ENCODE peak calls at places on chromosomes 2 and 18, in nine cellular contexts. P, W, D, G, I, Y, X, A and T are unnamed samples.

GRCh38 chr2:5691659-5692529 is at the start of gene SOX11:
- DNase-seq in P (no peak), W (no peak), D (peak), G (no peak), I (no peak), Y (no peak), X (no peak), A (peak), T (no peak)

GRCh38 chr2:130825231-130825971 is 11.3 kb upstream of the ARHGEF4 start:
- DNase-seq in P (no peak), W (no peak), D (no peak), G (no peak), I (no peak), Y (no peak), X (no peak), A (no peak), T (no peak)

GRCh38 chr2:20138696-20139095 is 86.2 kb downstream of the SDC1 start:
- DNase-seq in P (no peak), W (no peak), D (no peak), G (no peak), I (no peak), Y (no peak), X (no peak), A (no peak), T (no peak)

GRCh38 chr2:202096736-202097135 is 23.7 kb downstream of the KIAA2012 start:
- DNase-seq in P (no peak), W (no peak), D (no peak), G (no peak), I (no peak), Y (no peak), X (no peak), A (no peak), T (no peak)

GRCh38 chr2:152617464-152618187 is 99.6 kb downstream of the PRPF40A start:
- DNase-seq in P (no peak), W (no peak), D (no peak), G (no peak), I (no peak), Y (no peak), X (no peak), A (no peak), T (no peak)

GRCh38 chr2:99571609-99572344 is 82.0 kb upstream of the REV1 start:
- DNase-seq in P (no peak), W (no peak), D (no peak), G (no peak), I (no peak), Y (no peak), X (no peak), A (no peak), T (no peak)

GRCh38 chr2:110670826-110671225 is 7.0 kb downstream of the BUB1 start:
- DNase-seq in P (no peak), W (no peak), D (no peak), G (no peak), I (no peak), Y (no peak), X (no peak), A (no peak), T (no peak)

GRCh38 chr2:20333738-20334137 is 16.9 kb downstream of the PUM2 start:
- DNase-seq in P (no peak), W (no peak), D (no peak), G (no peak), I (no peak), Y (no peak), X (no peak), A (no peak), T (no peak)

GRCh38 chr2:68646303-68646702 is 2.9 kb downstream of the PROKR1 start:
- DNase-seq in P (no peak), W (no peak), D (no peak), G (no peak), I (no peak), Y (no peak), X (peak), A (no peak), T (no peak)

GRCh38 chr18:59835656-59836379 is 64.0 kb upstream of the PMAIP1 start:
- DNase-seq in P (no peak), W (no peak), D (no peak), G (no peak), I (no peak), Y (no peak), X (no peak), A (no peak), T (no peak)

GRCh38 chr2:174595415-174595814 is 2.2 kb downstream of the WIPF1 start:
- DNase-seq in P (no peak), W (no peak), D (no peak), G (no peak), I (no peak), Y (no peak), X (no peak), A (no peak), T (no peak)

GRCh38 chr2:929011-929735 is 21.5 kb upstream of the SNTG2 start:
- DNase-seq in P (no peak), W (no peak), D (no peak), G (no peak), I (no peak), Y (no peak), X (no peak), A (no peak), T (no peak)

GRCh38 chr2:202848813-202849212 is 22.8 kb downstream of the ICA1L start:
- DNase-seq in P (peak), W (no peak), D (peak), G (no peak), I (no peak), Y (no peak), X (no peak), A (no peak), T (no peak)

GRCh38 chr2:176585291-176585690 is 316.0 kb downstream of the MTX2 start:
- DNase-seq in P (no peak), W (no peak), D (no peak), G (no peak), I (no peak), Y (no peak), X (no peak), A (no peak), T (no peak)

GRCh38 chr2:122421777-122422176 is 666.3 kb downstream of the TSN start:
- DNase-seq in P (no peak), W (no peak), D (no peak), G (no peak), I (no peak), Y (no peak), X (no peak), A (no peak), T (no peak)

GRCh38 chr2:769771-770170 is 92.6 kb upstream of the TMEM18 start:
- DNase-seq in P (no peak), W (no peak), D (no peak), G (no peak), I (no peak), Y (no peak), X (no peak), A (no peak), T (no peak)

GRCh38 chr18:10776493-10776892 is 250.7 kb downstream of the NAPG start:
- DNase-seq in P (no peak), W (no peak), D (no peak), G (peak), I (no peak), Y (no peak), X (no peak), A (no peak), T (no peak)

GRCh38 chr2:168311265-168311925 is 64.0 kb upstream of the STK39 start:
- DNase-seq in P (no peak), W (no peak), D (no peak), G (no peak), I (no peak), Y (no peak), X (no peak), A (no peak), T (no peak)

GRCh38 chr2:7621018-7621814 is 704.0 kb downstream of the RNF144A start:
- DNase-seq in P (no peak), W (no peak), D (no peak), G (no peak), I (no peak), Y (no peak), X (no peak), A (no peak), T (no peak)

GRCh38 chr2:227888289-227888688 is 16.9 kb downstream of the DAW1 start:
- DNase-seq in P (peak), W (no peak), D (no peak), G (no peak), I (no peak), Y (peak), X (no peak), A (peak), T (peak)

GRCh38 chr2:215528555-215528954 is 92.7 kb upstream of the FN1 start:
- DNase-seq in P (no peak), W (no peak), D (peak), G (no peak), I (no peak), Y (no peak), X (peak), A (no peak), T (peak)

GRCh38 chr2:235027558-235028214 is 75.9 kb downstream of the SH3BP4 start:
- DNase-seq in P (peak), W (no peak), D (no peak), G (no peak), I (no peak), Y (peak), X (no peak), A (peak), T (peak)

GRCh38 chr2:239222346-239223028 is 178.3 kb downstream of the HDAC4 start:
- DNase-seq in P (peak), W (peak), D (no peak), G (peak), I (no peak), Y (no peak), X (no peak), A (no peak), T (no peak)

GRCh38 chr2:112482309-112483046 is 522 bp downstream of the TTL start:
- DNase-seq in P (peak), W (no peak), D (peak), G (no peak), I (peak), Y (peak), X (peak), A (peak), T (peak)

GRCh38 chr2:128438091-128438490 is 119.4 kb upstream of the HS6ST1 start:
- DNase-seq in P (peak), W (peak), D (no peak), G (no peak), I (no peak), Y (no peak), X (no peak), A (peak), T (no peak)

GRCh38 chr2:164839914-164840457 is 1.6 kb downstream of the COBLL1 start:
- DNase-seq in P (no peak), W (no peak), D (no peak), G (no peak), I (no peak), Y (no peak), X (peak), A (no peak), T (no peak)

GRCh38 chr2:164840458-164840929 is 1.1 kb downstream of the COBLL1 start:
- DNase-seq in P (peak), W (peak), D (peak), G (no peak), I (no peak), Y (peak), X (peak), A (peak), T (no peak)

GRCh38 chr2:164842624-164842966 is 972 bp upstream of the COBLL1 start:
- DNase-seq in P (no peak), W (no peak), D (no peak), G (no peak), I (no peak), Y (no peak), X (no peak), A (no peak), T (no peak)

GRCh38 chr2:164841719-164842623 is at the start of gene COBLL1:
- DNase-seq in P (peak), W (peak), D (peak), G (peak), I (peak), Y (peak), X (peak), A (peak), T (peak)

GRCh38 chr2:164840930-164841718 is 499 bp downstream of the COBLL1 start:
- DNase-seq in P (peak), W (peak), D (peak), G (peak), I (peak), Y (peak), X (peak), A (peak), T (peak)
- TF ChIP-seq POLR2A in P (no peak), W (no peak), D (no peak), G (no peak), I (no peak), Y (peak), X (peak), A (no peak), T (no peak)

GRCh38 chr2:200509608-200510433 is at the start of gene KCTD18:
- DNase-seq in P (peak), W (peak), D (peak), G (peak), I (peak), Y (peak), X (peak), A (peak), T (peak)
- TF ChIP-seq POLR2A in P (peak), W (no peak), D (no peak), G (peak), I (peak), Y (peak), X (peak), A (peak), T (peak)

GRCh38 chr2:171159326-171160118 is 1.2 kb downstream of the TLK1 start:
- DNase-seq in P (peak), W (peak), D (peak), G (peak), I (peak), Y (peak), X (peak), A (peak), T (peak)

GRCh38 chr2:171160119-171160629 is 519 bp downstream of the TLK1 start:
- DNase-seq in P (peak), W (peak), D (peak), G (peak), I (peak), Y (peak), X (peak), A (peak), T (peak)

GRCh38 chr2:171161425-171162289 is 964 bp upstream of the TLK1 start:
- DNase-seq in P (no peak), W (no peak), D (no peak), G (no peak), I (peak), Y (no peak), X (no peak), A (no peak), T (no peak)

GRCh38 chr2:171158790-171159325 is 1.8 kb downstream of the TLK1 start:
- DNase-seq in P (no peak), W (no peak), D (no peak), G (no peak), I (peak), Y (peak), X (no peak), A (no peak), T (peak)

DNA sequence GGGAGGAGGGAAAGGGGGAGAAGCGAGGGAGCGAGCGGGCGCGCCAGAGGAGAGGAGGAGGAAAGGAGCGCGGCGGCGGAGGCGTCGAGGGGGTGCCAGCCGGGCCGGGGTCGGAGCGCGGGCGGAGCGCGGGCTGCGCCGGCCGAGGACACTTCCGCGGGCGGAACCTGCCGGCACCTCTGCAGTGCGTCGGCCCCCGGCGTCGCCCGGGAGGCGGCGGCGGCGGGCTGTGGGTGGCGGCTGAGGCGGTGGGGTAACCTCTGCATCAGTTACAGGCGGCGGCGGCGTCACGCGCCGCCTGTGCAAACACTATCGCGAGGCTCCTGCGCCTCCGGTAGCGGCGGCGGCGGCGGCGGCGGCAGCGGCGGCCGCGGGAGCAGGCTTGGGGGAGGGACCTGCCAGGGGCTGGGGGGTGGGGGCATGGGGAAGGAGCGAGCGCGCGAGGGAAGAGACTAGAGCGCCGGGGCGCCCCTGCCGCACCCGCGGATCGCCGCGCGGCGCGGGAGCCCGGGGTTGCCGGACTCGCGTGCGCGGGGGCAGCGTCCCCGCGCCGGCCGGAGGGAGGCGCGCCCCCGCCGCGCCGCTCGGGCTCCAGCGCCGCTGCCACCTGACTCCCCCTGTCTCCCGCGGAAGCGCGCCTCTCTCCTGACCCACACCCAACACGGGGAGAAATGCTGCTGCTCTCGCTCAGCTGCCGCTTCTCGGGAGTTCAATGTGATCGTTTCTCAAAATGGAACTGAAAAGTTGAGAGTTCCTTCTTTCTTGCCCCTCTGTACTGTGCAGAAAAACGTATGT is at the start of gene TLK1:
- DNase-seq in P (peak), W (peak), D (peak), G (peak), I (peak), Y (peak), X (peak), A (peak), T (peak)
- TF ChIP-seq POLR2A in P (peak), W (no peak), D (no peak), G (peak), I (peak), Y (peak), X (peak), A (no peak), T (peak)

DNA sequence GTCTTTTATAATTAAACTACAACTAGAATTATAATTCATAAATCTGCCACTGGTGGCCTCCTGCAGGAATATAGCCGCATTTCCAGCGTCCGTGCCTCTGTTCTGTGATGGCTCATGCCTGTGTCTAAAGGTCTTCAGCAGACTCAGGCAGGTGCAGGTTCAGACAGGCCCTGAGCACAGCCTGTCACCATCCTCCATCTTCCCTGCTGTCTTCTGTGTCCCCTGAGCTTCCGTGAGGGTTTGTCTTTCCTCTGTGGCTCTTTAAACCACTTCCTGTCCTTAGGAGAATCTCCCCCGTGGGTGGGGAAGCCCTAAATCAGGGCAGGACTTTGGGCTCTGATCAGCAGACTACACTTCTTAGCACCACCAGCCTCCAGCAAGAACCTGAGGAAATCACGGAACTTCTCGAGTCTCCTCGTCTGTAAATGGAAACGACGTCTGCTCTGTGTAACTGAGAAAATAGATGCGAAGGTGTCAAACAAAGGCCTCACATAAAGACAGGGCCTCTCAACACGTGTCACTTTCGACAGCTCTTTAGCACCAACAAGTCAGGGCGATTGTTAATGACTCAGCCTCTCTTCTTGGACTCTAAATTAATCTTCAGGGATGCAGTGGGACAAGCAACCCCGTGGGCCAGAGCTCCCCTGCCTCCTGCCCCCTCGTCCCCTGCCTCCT is 24.1 kb upstream of the NFATC1 start:
- DNase-seq in P (no peak), W (no peak), D (no peak), G (no peak), I (no peak), Y (no peak), X (no peak), A (peak), T (no peak)
- TF ChIP-seq POLR2A in P (no peak), W (no peak), D (no peak), G (no peak), I (no peak), Y (no peak), X (no peak), A (no peak), T (no peak)

DNA sequence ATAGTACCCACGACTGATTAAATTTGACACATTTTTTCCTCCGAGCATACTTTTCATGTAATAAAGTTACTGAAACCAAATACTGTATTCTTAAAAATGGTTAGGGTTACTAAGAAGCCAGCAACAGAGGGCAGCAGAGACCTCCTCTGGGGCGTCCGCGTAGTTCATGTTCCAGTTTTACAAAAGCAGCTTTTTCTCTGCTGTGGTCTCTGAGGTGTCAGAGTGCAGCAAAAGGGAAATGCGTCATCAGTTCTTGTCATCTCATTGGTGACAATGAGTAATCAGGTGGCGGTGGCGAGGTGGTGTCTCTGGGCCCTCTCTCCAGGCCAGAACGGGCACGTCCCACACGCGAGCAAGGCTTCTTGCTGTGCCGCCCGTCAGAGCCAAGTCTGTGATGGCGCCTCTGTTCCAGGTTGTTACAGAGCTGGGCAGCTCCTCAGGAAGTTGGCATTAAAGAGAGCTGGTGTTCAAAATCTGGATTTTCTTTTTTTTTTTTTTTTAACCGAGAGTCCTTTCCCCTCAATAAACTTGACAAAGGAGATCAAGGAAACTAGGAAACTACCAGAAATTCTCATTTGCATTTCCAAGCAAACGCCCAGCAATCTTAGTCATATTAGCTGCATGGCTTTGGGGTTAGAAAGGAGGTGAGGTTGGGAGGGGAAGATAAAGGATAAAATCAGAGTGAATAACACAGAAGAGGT is 98.6 kb upstream of the BZW1 start:
- DNase-seq in P (peak), W (peak), D (peak), G (peak), I (peak), Y (peak), X (peak), A (peak), T (peak)
- TF ChIP-seq POLR2A in P (peak), W (no peak), D (no peak), G (peak), I (peak), Y (peak), X (peak), A (no peak), T (peak)

GRCh38 chr2:205087862-205088261 is 542.6 kb downstream of the PARD3B start:
- DNase-seq in P (no peak), W (no peak), D (no peak), G (no peak), I (no peak), Y (no peak), X (no peak), A (no peak), T (no peak)
- TF ChIP-seq POLR2A in P (no peak), W (no peak), D (no peak), G (no peak), I (no peak), Y (no peak), X (no peak), A (no peak), T (no peak)